ENCODE peak calls at places on chromosomes 12 and 14, in seven cellular contexts. X is A549, H is astrocyte of the cerebellum, B is EH, K is neural crest cell, V is HCEC 1CT, I is retinal pigment epithelial cell. A is an unnamed sample.
A peak's percentile ranks its signal among the peaks of the same experiment; 100 is the strongest.

GRCh38 chr14:53306267-53306721 is 153.2 kb upstream of the DDHD1 start:
- DNase-seq in X (peak; percentile 47), H (peak; percentile 93), B (peak; percentile 58), K (peak; percentile 51), V (peak; percentile 41), I (peak; percentile 48), A (peak; percentile 84)

GRCh38 chr12:75623631-75624118 is 112.3 kb upstream of the KRR1 start:
- DNase-seq in X (peak; percentile 35), H (no peak), B (peak; percentile 71), K (no peak), V (peak; percentile 90), I (no peak), A (peak; percentile 40)

GRCh38 chr12:32893008-32893407 is 3.6 kb downstream of the PKP2 start:
- DNase-seq in X (no peak), H (no peak), B (no peak), K (no peak), V (no peak), I (no peak), A (peak; percentile 34)

GRCh38 chr12:78315018-78315417 is 484.3 kb downstream of the NAV3 start:
- DNase-seq in X (no peak), H (no peak), B (no peak), K (no peak), V (no peak), I (no peak), A (peak; percentile 74)

GRCh38 chr12:59040651-59041050 is 120.3 kb upstream of the LRIG3 start:
- DNase-seq in X (no peak), H (peak; percentile 64), B (peak; percentile 94), K (no peak), V (peak; percentile 85), I (no peak), A (peak; percentile 56)

GRCh38 chr14:58864751-58865519 is 227.2 kb downstream of the DACT1 start:
- DNase-seq in X (no peak), H (peak; percentile 37), B (peak; percentile 88), K (no peak), V (peak; percentile 26), I (peak; percentile 83), A (peak; percentile 80)

GRCh38 chr12:47686645-47687240 is 19.1 kb downstream of the RPAP3 start:
- DNase-seq in X (peak; percentile 53), H (peak; percentile 29), B (peak; percentile 65), K (peak; percentile 16), V (peak; percentile 40), I (no peak), A (peak; percentile 47)

GRCh38 chr12:76259660-76260389 is 88.4 kb downstream of the BBS10 start:
- DNase-seq in X (no peak), H (peak; percentile 61), B (peak; percentile 91), K (no peak), V (peak; percentile 96), I (no peak), A (peak; percentile 4)

GRCh38 chr14:72604133-72604532 is 289.8 kb downstream of the DPF3 start:
- DNase-seq in X (no peak), H (no peak), B (no peak), K (no peak), V (no peak), I (no peak), A (no peak)

GRCh38 chr12:843609-844008 is 91.2 kb downstream of the WNK1 start:
- DNase-seq in X (no peak), H (no peak), B (peak; percentile 76), K (no peak), V (peak; percentile 49), I (peak; percentile 36), A (no peak)

GRCh38 chr12:101379149-101379548 is 28.4 kb downstream of the ARL1 start:
- DNase-seq in X (no peak), H (no peak), B (no peak), K (no peak), V (no peak), I (no peak), A (no peak)

GRCh38 chr14:63179383-63179782 is 24.9 kb upstream of the RHOJ start:
- DNase-seq in X (no peak), H (no peak), B (no peak), K (no peak), V (no peak), I (no peak), A (no peak)